ENCODE peak calls at places on chromosomes 16 and 17, in ten cellular contexts. I, C, E, G, S, M, Z, Y, U and H are unnamed samples.

GRCh38 chr17:9266769-9267168 is 245.5 kb downstream of the NTN1 start:
- DNase-seq in I (no peak), C (no peak), E (no peak), G (no peak), S (no peak), M (no peak), Z (no peak), Y (no peak), U (no peak), H (peak)

GRCh38 chr17:56629450-56630187 is 36.1 kb downstream of the NOG start:
- DNase-seq in I (no peak), C (peak), E (no peak), G (peak), S (peak), M (peak), Z (no peak), Y (no peak), U (peak), H (no peak)

GRCh38 chr16:19898924-19899604 is 14.4 kb upstream of the GPRC5B start:
- DNase-seq in I (no peak), C (peak), E (peak), G (peak), S (peak), M (peak), Z (no peak), Y (peak), U (peak), H (peak)

GRCh38 chr17:70622382-70623260 is 453.3 kb downstream of the KCNJ2 start:
- DNase-seq in I (no peak), C (peak), E (no peak), G (peak), S (peak), M (peak), Z (no peak), Y (peak), U (peak), H (peak)

GRCh38 chr17:27256225-27257030 is 37.5 kb upstream of the WSB1 start:
- DNase-seq in I (peak), C (no peak), E (no peak), G (no peak), S (peak), M (no peak), Z (peak), Y (no peak), U (no peak), H (peak)

GRCh38 chr16:78292726-78293380 is 193.4 kb downstream of the WWOX start:
- DNase-seq in I (no peak), C (no peak), E (no peak), G (no peak), S (no peak), M (no peak), Z (no peak), Y (peak), U (no peak), H (no peak)

GRCh38 chr17:78391843-78392242 is 13.4 kb downstream of the PGS1 start:
- DNase-seq in I (no peak), C (no peak), E (no peak), G (no peak), S (peak), M (no peak), Z (no peak), Y (no peak), U (peak), H (peak)

GRCh38 chr16:17351471-17352045 is 119.2 kb downstream of the XYLT1 start:
- DNase-seq in I (no peak), C (no peak), E (no peak), G (no peak), S (no peak), M (no peak), Z (no peak), Y (no peak), U (no peak), H (no peak)

GRCh38 chr17:15157051-15157450 is 108.1 kb downstream of the PMP22 start:
- DNase-seq in I (peak), C (no peak), E (no peak), G (peak), S (peak), M (no peak), Z (peak), Y (no peak), U (no peak), H (no peak)

GRCh38 chr17:30218689-30219266 is 16.7 kb downstream of the SLC6A4 start:
- DNase-seq in I (no peak), C (no peak), E (no peak), G (no peak), S (no peak), M (no peak), Z (no peak), Y (no peak), U (no peak), H (no peak)

GRCh38 chr17:68355093-68355492 is 63.8 kb downstream of the ARSG start:
- DNase-seq in I (peak), C (no peak), E (no peak), G (no peak), S (peak), M (no peak), Z (no peak), Y (no peak), U (peak), H (peak)

GRCh38 chr17:47816947-47817346 is 4.6 kb downstream of the OSBPL7 start:
- DNase-seq in I (no peak), C (no peak), E (no peak), G (no peak), S (no peak), M (no peak), Z (no peak), Y (no peak), U (no peak), H (no peak)

GRCh38 chr17:43020789-43021738 is 1.1 kb downstream of the VAT1 start:
- DNase-seq in I (no peak), C (no peak), E (no peak), G (peak), S (peak), M (no peak), Z (peak), Y (peak), U (peak), H (peak)

GRCh38 chr17:39178516-39178915 is 12.6 kb upstream of the ARL5C start:
- DNase-seq in I (no peak), C (no peak), E (no peak), G (peak), S (no peak), M (no peak), Z (no peak), Y (no peak), U (no peak), H (peak)